ENCODE peak calls at places on chromosomes 5 and 9, in six cellular contexts. One of them, this sample, is unnamed.
A peak's percentile ranks its signal among the peaks of the same experiment; 100 is the strongest.

GRCh38 chr5:168443950-168444700 is 42.1 kb upstream of the RARS1 start:
- DNase-seq in CD8-positive, alpha-beta T cell: no peak
- DNase-seq in left ventricle myocardium inferior: no peak
- DNase-seq in right lobe of liver: no peak
- DNase-seq in heart left ventricle: no peak
- DNase-seq in A673: no peak
- DNase-seq in this sample: no peak

GRCh38 chr5:36373527-36374086 is 71.9 kb upstream of the RANBP3L start:
- DNase-seq in right lobe of liver: peak; percentile 79
- DNase-seq in A673: peak; percentile 59
- DNase-seq in CD8-positive, alpha-beta T cell: no peak
- DNase-seq in heart left ventricle: peak; percentile 75
- DNase-seq in left ventricle myocardium inferior: peak; percentile 63
- DNase-seq in this sample: peak; percentile 31

GRCh38 chr5:33153891-33154290 is 286.9 kb upstream of the TARS1 start:
- DNase-seq in A673: no peak
- DNase-seq in CD8-positive, alpha-beta T cell: no peak
- DNase-seq in heart left ventricle: no peak
- DNase-seq in left ventricle myocardium inferior: no peak
- DNase-seq in right lobe of liver: no peak
- DNase-seq in this sample: no peak

GRCh38 chr9:102069969-102070368 is 331.5 kb upstream of the GRIN3A start:
- DNase-seq in A673: no peak
- DNase-seq in right lobe of liver: no peak
- DNase-seq in left ventricle myocardium inferior: no peak
- DNase-seq in CD8-positive, alpha-beta T cell: no peak
- DNase-seq in heart left ventricle: no peak
- DNase-seq in this sample: no peak

GRCh38 chr9:133490201-133490681 is 11.3 kb upstream of the SLC2A6 start:
- DNase-seq in A673: no peak
- DNase-seq in left ventricle myocardium inferior: no peak
- DNase-seq in right lobe of liver: peak; percentile 27
- DNase-seq in heart left ventricle: no peak
- DNase-seq in CD8-positive, alpha-beta T cell: no peak
- DNase-seq in this sample: no peak

GRCh38 chr9:22446950-22447606 is 454 bp downstream of the DMRTA1 start:
- DNase-seq in A673: peak; percentile 60
- DNase-seq in heart left ventricle: peak; percentile 71
- DNase-seq in CD8-positive, alpha-beta T cell: peak; percentile 7
- DNase-seq in right lobe of liver: peak; percentile 89
- DNase-seq in left ventricle myocardium inferior: peak; percentile 58
- DNase-seq in this sample: peak; percentile 67

GRCh38 chr9:113488490-113488889 is 25.0 kb downstream of the RGS3 start:
- DNase-seq in A673: no peak
- DNase-seq in CD8-positive, alpha-beta T cell: no peak
- DNase-seq in heart left ventricle: peak; percentile 73
- DNase-seq in left ventricle myocardium inferior: peak; percentile 41
- DNase-seq in right lobe of liver: no peak
- DNase-seq in this sample: peak; percentile 71

GRCh38 chr5:106508894-106509293 is 1161.8 kb downstream of the EFNA5 start:
- DNase-seq in right lobe of liver: no peak
- DNase-seq in CD8-positive, alpha-beta T cell: no peak
- DNase-seq in A673: no peak
- DNase-seq in left ventricle myocardium inferior: no peak
- DNase-seq in heart left ventricle: no peak
- DNase-seq in this sample: peak; percentile 10

GRCh38 chr5:95773325-95774059 is 42.4 kb downstream of the RHOBTB3 start:
- DNase-seq in CD8-positive, alpha-beta T cell: no peak
- DNase-seq in heart left ventricle: no peak
- DNase-seq in A673: peak; percentile 22
- DNase-seq in left ventricle myocardium inferior: no peak
- DNase-seq in right lobe of liver: no peak
- DNase-seq in this sample: no peak

GRCh38 chr9:35783418-35783817 is 8.0 kb upstream of the NPR2 start:
- DNase-seq in CD8-positive, alpha-beta T cell: no peak
- DNase-seq in heart left ventricle: no peak
- DNase-seq in right lobe of liver: no peak
- DNase-seq in A673: no peak
- DNase-seq in left ventricle myocardium inferior: no peak
- DNase-seq in this sample: no peak

GRCh38 chr5:2149196-2149541 is 266.4 kb upstream of the IRX4 start:
- DNase-seq in A673: no peak
- DNase-seq in right lobe of liver: peak; percentile 36
- DNase-seq in CD8-positive, alpha-beta T cell: no peak
- DNase-seq in left ventricle myocardium inferior: no peak
- DNase-seq in heart left ventricle: no peak
- DNase-seq in this sample: no peak

GRCh38 chr9:100309992-100310391 is 42.8 kb downstream of the TEX10 start:
- DNase-seq in heart left ventricle: no peak
- DNase-seq in right lobe of liver: no peak
- DNase-seq in left ventricle myocardium inferior: no peak
- DNase-seq in CD8-positive, alpha-beta T cell: no peak
- DNase-seq in A673: no peak
- DNase-seq in this sample: no peak

GRCh38 chr5:146586752-146587151 is 70.8 kb upstream of the GPR151 start:
- DNase-seq in A673: no peak
- DNase-seq in right lobe of liver: no peak
- DNase-seq in heart left ventricle: no peak
- DNase-seq in left ventricle myocardium inferior: no peak
- DNase-seq in CD8-positive, alpha-beta T cell: no peak
- DNase-seq in this sample: no peak

GRCh38 chr9:87422999-87423398 is 74.7 kb upstream of the DAPK1 start:
- DNase-seq in left ventricle myocardium inferior: no peak
- DNase-seq in A673: no peak
- DNase-seq in CD8-positive, alpha-beta T cell: no peak
- DNase-seq in heart left ventricle: no peak
- DNase-seq in right lobe of liver: no peak
- DNase-seq in this sample: no peak

GRCh38 chr5:115324021-115324420 is 27.6 kb upstream of the CCDC112 start:
- DNase-seq in left ventricle myocardium inferior: no peak
- DNase-seq in CD8-positive, alpha-beta T cell: no peak
- DNase-seq in right lobe of liver: no peak
- DNase-seq in heart left ventricle: no peak
- DNase-seq in A673: no peak
- DNase-seq in this sample: no peak

GRCh38 chr5:179793470-179794139 is at the start of gene LTC4S:
- DNase-seq in A673: no peak
- DNase-seq in left ventricle myocardium inferior: peak; percentile 85
- DNase-seq in CD8-positive, alpha-beta T cell: peak; percentile 56
- DNase-seq in right lobe of liver: peak; percentile 77
- DNase-seq in heart left ventricle: peak; percentile 89
- DNase-seq in this sample: peak; percentile 86

GRCh38 chr9:18864516-18864915 is 168.5 kb downstream of the SAXO1 start:
- DNase-seq in right lobe of liver: no peak
- DNase-seq in A673: no peak
- DNase-seq in heart left ventricle: no peak
- DNase-seq in CD8-positive, alpha-beta T cell: no peak
- DNase-seq in left ventricle myocardium inferior: no peak
- DNase-seq in this sample: no peak

GRCh38 chr9:77163889-77164288 is 13.4 kb upstream of the VPS13A start:
- DNase-seq in CD8-positive, alpha-beta T cell: no peak
- DNase-seq in A673: peak; percentile 89
- DNase-seq in left ventricle myocardium inferior: no peak
- DNase-seq in heart left ventricle: no peak
- DNase-seq in right lobe of liver: no peak
- DNase-seq in this sample: no peak

GRCh38 chr9:137987244-137988030 is 109.9 kb downstream of the CACNA1B start:
- DNase-seq in CD8-positive, alpha-beta T cell: no peak
- DNase-seq in heart left ventricle: no peak
- DNase-seq in left ventricle myocardium inferior: no peak
- DNase-seq in right lobe of liver: no peak
- DNase-seq in A673: no peak
- DNase-seq in this sample: no peak

GRCh38 chr5:132677191-132677590 is 3.4 kb downstream of the IL4 start:
- DNase-seq in CD8-positive, alpha-beta T cell: no peak
- DNase-seq in left ventricle myocardium inferior: no peak
- DNase-seq in A673: no peak
- DNase-seq in right lobe of liver: no peak
- DNase-seq in heart left ventricle: peak; percentile 45
- DNase-seq in this sample: no peak

GRCh38 chr5:143985832-143986485 is 174.0 kb downstream of the HMHB1 start:
- DNase-seq in A673: peak; percentile 3
- DNase-seq in left ventricle myocardium inferior: no peak
- DNase-seq in right lobe of liver: no peak
- DNase-seq in CD8-positive, alpha-beta T cell: no peak
- DNase-seq in heart left ventricle: no peak
- DNase-seq in this sample: no peak

GRCh38 chr9:136995772-136996308 is 528 bp downstream of the CLIC3 start:
- DNase-seq in CD8-positive, alpha-beta T cell: no peak
- DNase-seq in heart left ventricle: no peak
- DNase-seq in A673: no peak
- DNase-seq in left ventricle myocardium inferior: no peak
- DNase-seq in right lobe of liver: no peak
- DNase-seq in this sample: peak; percentile 54

GRCh38 chr5:133243196-133243595 is 191.4 kb downstream of the HSPA4 start:
- DNase-seq in CD8-positive, alpha-beta T cell: no peak
- DNase-seq in left ventricle myocardium inferior: no peak
- DNase-seq in A673: no peak
- DNase-seq in right lobe of liver: no peak
- DNase-seq in heart left ventricle: no peak
- DNase-seq in this sample: no peak

GRCh38 chr9:134289241-134289875 is 36.9 kb upstream of the RXRA start:
- DNase-seq in A673: no peak
- DNase-seq in heart left ventricle: no peak
- DNase-seq in CD8-positive, alpha-beta T cell: no peak
- DNase-seq in left ventricle myocardium inferior: peak; percentile 9
- DNase-seq in right lobe of liver: peak; percentile 46
- DNase-seq in this sample: peak; percentile 5

GRCh38 chr9:12699529-12699928 is 6.3 kb downstream of the TYRP1 start:
- DNase-seq in right lobe of liver: no peak
- DNase-seq in A673: no peak
- DNase-seq in CD8-positive, alpha-beta T cell: no peak
- DNase-seq in heart left ventricle: no peak
- DNase-seq in left ventricle myocardium inferior: no peak
- DNase-seq in this sample: no peak

GRCh38 chr9:97045300-97045699 is 6.4 kb upstream of the CTSV start:
- DNase-seq in heart left ventricle: no peak
- DNase-seq in A673: no peak
- DNase-seq in right lobe of liver: no peak
- DNase-seq in CD8-positive, alpha-beta T cell: no peak
- DNase-seq in left ventricle myocardium inferior: no peak
- DNase-seq in this sample: no peak

DNA sequence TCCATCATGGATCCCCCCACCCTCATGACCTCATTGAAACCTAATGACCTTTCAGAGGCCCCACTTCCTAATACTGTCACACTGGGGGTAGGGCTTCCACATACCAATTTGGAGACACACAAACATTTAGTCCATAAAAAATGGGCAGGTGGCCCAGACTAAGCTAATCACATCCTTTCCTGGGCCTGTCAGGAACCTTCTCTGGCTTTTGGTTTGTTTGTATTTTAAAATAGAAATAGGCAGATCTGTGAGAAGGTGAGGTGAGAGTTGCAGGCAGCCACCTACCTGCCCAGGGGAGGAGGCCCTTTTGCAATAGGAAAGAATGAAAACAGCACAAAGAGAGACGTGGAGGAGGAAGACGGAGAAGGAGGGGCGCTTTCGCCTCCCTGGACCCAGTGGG is 90.2 kb upstream of the BOD1 start:
- DNase-seq in A673: no peak
- DNase-seq in CD8-positive, alpha-beta T cell: no peak
- DNase-seq in left ventricle myocardium inferior: no peak
- DNase-seq in heart left ventricle: no peak
- DNase-seq in right lobe of liver: no peak
- DNase-seq in this sample: no peak
- H3K27ac ChIP-seq in A673: no peak overlapping the region
- H3K27ac ChIP-seq in CD8-positive, alpha-beta T cell: no peak overlapping the region
- H3K27ac ChIP-seq in left ventricle myocardium inferior: peak overlapping the region; percentile 71
- H3K27ac ChIP-seq in heart left ventricle: peak overlapping the region; percentile 70
- H3K27ac ChIP-seq in right lobe of liver: no peak overlapping the region
- H3K27ac ChIP-seq in this sample: peak overlapping the region; percentile 42

GRCh38 chr5:173741729-173742431 is 125.4 kb upstream of the BOD1 start:
- DNase-seq in left ventricle myocardium inferior: no peak
- DNase-seq in A673: no peak
- DNase-seq in heart left ventricle: no peak
- DNase-seq in right lobe of liver: no peak
- DNase-seq in CD8-positive, alpha-beta T cell: no peak
- DNase-seq in this sample: no peak
- H3K4me1 ChIP-seq in left ventricle myocardium inferior: no peaks in the 10 kb centered on the region
- H3K4me1 ChIP-seq in A673: no peaks in the 10 kb centered on the region
- H3K4me1 ChIP-seq in heart left ventricle: no peaks in the 10 kb centered on the region
- H3K4me1 ChIP-seq in right lobe of liver: no peaks in the 10 kb centered on the region
- H3K4me1 ChIP-seq in CD8-positive, alpha-beta T cell: no peaks in the 10 kb centered on the region
- H3K4me1 ChIP-seq in this sample: no peaks in the 10 kb centered on the region

DNA sequence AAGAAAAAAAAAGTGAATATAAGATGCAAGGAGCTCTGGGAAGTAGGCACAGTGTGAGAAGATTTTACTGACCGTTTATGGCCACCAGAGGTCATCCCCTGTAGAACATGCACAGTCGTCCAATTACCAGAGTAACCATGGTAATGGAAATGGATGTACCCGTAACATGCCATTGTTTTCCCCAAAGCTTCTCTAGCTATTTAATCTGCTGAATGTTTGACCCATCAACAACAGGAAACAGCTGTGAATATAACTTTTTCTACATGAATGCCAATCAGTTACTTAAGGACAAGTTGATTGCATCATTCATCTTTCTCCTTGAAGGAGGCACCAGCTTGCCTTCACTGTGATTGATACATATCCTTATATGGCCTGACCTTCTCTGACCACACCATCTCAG is 1967.0 kb upstream of the CDH9 start:
- DNase-seq in A673: peak; percentile 64
- DNase-seq in CD8-positive, alpha-beta T cell: no peak
- DNase-seq in heart left ventricle: no peak
- DNase-seq in right lobe of liver: no peak
- DNase-seq in left ventricle myocardium inferior: no peak
- DNase-seq in this sample: no peak
- TF ChIP-seq CTCF in A673: peak; percentile 42
- TF ChIP-seq CTCF in CD8-positive, alpha-beta T cell: no peak
- TF ChIP-seq CTCF in heart left ventricle: no peak
- TF ChIP-seq CTCF in right lobe of liver: peak; percentile 36
- TF ChIP-seq CTCF in left ventricle myocardium inferior: no peak
- TF ChIP-seq CTCF in this sample: no peak

DNA sequence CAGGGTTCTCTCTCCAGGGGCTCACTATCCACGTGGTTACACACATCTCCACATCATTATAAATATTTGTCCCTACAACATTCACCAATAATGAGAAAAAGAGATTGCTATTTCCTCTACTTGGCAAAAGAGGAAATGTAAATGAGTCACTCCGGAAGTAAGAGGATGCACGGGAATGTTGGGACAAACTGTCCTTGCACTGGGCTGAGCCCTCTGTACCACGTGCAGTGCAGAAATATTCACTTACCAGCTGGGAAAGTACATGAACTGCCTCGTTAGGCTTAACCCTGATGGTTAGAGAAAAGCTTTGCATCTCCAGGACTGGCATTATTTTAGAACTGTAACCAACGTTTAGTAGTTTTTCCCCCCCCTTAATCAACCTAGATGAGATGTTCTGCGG is 661.2 kb upstream of the KLF4 start:
- DNase-seq in CD8-positive, alpha-beta T cell: no peak
- DNase-seq in right lobe of liver: no peak
- DNase-seq in A673: peak; percentile 64
- DNase-seq in left ventricle myocardium inferior: peak; percentile 31
- DNase-seq in heart left ventricle: peak; percentile 63
- DNase-seq in this sample: no peak
- H3K27ac ChIP-seq in CD8-positive, alpha-beta T cell: no peak overlapping the region
- H3K27ac ChIP-seq in right lobe of liver: peak overlapping the region; percentile 55
- H3K27ac ChIP-seq in A673: no peak overlapping the region
- H3K27ac ChIP-seq in left ventricle myocardium inferior: peak overlapping the region; percentile 88
- H3K27ac ChIP-seq in heart left ventricle: peak overlapping the region; percentile 82
- H3K27ac ChIP-seq in this sample: peak overlapping the region; percentile 33